ENCODE peak calls at places on chromosomes 7 and 10, in eight cellular contexts. W is PC-3, Z is GM23338, G is Panc1, I is lower lobe of right lung, A is Caco-2, V is fibroblast of mammary gland, S is RWPE1. L is an unnamed sample.

GRCh38 chr7:4758111-4758510 is 17.3 kb upstream of the AP5Z1 start:
- DNase-seq in S (no peak), Z (no peak), A (no peak), G (no peak), W (no peak), I (no peak), V (no peak), L (no peak)

GRCh38 chr7:82173400-82174021 is 270.1 kb downstream of the CACNA2D1 start:
- DNase-seq in I (no peak), A (no peak), S (no peak), Z (no peak), V (no peak), G (no peak), W (no peak), L (no peak)

GRCh38 chr7:142957723-142958122 is 4.4 kb downstream of the KEL start:
- DNase-seq in V (no peak), S (no peak), I (no peak), A (no peak), G (no peak), W (peak), Z (peak), L (no peak)

GRCh38 chr10:109018892-109019507 is 904.3 kb downstream of the XPNPEP1 start:
- DNase-seq in A (no peak), V (peak), Z (no peak), G (peak), W (peak), S (no peak), I (no peak), L (no peak)

GRCh38 chr7:22675917-22676343 is 51.1 kb upstream of the IL6 start:
- DNase-seq in A (no peak), I (no peak), G (no peak), W (no peak), Z (no peak), V (peak), S (no peak), L (no peak)

GRCh38 chr7:3495957-3496356 is 194.9 kb downstream of the SDK1 start:
- DNase-seq in G (no peak), V (no peak), I (no peak), A (no peak), Z (no peak), S (no peak), W (no peak), L (no peak)

GRCh38 chr7:925601-926000 is 28.9 kb downstream of the ADAP1 start:
- DNase-seq in S (no peak), V (no peak), A (no peak), I (peak), Z (no peak), W (no peak), G (no peak), L (no peak)

GRCh38 chr10:133129151-133129853 is 30.7 kb upstream of the KNDC1 start:
- DNase-seq in S (no peak), W (no peak), I (peak), G (no peak), Z (no peak), A (no peak), V (no peak), L (no peak)

GRCh38 chr7:24905996-24906770 is 73.8 kb downstream of the OSBPL3 start:
- DNase-seq in V (no peak), Z (no peak), W (peak), G (no peak), I (no peak), A (no peak), S (peak), L (no peak)

DNA sequence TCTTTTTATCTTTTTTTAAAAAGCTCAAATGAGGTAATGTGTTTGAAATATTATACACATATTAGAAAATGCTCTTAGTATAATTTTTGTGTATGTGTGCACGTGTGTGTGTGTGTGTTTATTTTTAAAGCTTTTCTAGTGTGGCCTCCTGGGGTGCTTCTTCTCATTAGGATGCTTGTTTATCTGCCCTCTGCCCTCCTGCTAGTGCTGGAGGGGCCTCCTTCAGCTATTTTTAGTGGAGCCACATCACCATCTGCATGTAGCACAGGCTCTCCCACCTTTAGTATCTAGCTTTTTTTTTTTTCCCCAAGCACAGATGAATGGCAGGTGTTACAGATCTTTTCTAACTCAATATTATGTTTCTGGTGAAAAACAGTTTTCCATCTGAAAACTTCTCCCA is 155.7 kb upstream of the TMEM229A start:
- DNase-seq in S (no peak), V (no peak), Z (no peak), W (no peak), A (no peak), G (no peak), I (no peak), L (no peak)
- TF ChIP-seq CTCF in S (no peak), V (no peak), Z (no peak), W (no peak), A (no peak), G (no peak), I (no peak), L (no peak)

DNA sequence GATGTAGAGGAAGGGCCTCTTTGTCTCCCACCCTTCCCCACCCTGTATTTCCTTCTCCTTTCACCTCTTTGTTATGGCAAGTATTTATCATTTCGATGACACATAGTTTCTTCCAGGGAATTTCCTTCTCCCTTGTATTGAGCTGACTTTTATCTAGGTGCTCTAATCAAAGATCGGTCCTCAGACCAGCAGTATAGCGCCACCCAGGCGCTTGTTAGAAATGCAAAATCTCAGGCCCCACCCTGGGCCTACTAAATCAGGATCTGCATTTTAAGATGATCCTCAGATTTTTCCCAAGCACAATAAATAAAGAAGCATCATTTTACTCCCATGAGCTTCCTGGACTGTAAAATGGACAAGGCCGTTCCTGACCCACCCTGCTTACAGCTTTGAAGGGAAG is 12.0 kb upstream of the GOT1 start:
- DNase-seq in V (no peak), W (no peak), G (no peak), Z (peak), A (no peak), I (no peak), S (no peak), L (no peak)
- TF ChIP-seq CTCF in V (no peak), W (no peak), G (peak), Z (peak), A (no peak), I (no peak), S (no peak), L (no peak)

GRCh38 chr7:101059620-101059942 is 25.7 kb upstream of the TRIM56 start:
- DNase-seq in W (no peak), G (no peak), A (no peak), Z (no peak), S (no peak), V (no peak), I (no peak), L (no peak)
- TF ChIP-seq CTCF in W (no peak), G (no peak), A (no peak), Z (no peak), S (peak), V (no peak), I (no peak), L (no peak)

GRCh38 chr7:46163245-46163644 is 242.2 kb upstream of the IGFBP3 start:
- DNase-seq in V (no peak), A (no peak), W (no peak), I (no peak), G (no peak), Z (no peak), S (no peak), L (no peak)

GRCh38 chr7:46162582-46162981 is 241.5 kb upstream of the IGFBP3 start:
- DNase-seq in W (no peak), A (no peak), G (no peak), S (no peak), I (no peak), Z (no peak), V (peak), L (no peak)

GRCh38 chr7:46157414-46157813 is 236.3 kb upstream of the IGFBP3 start:
- DNase-seq in S (no peak), A (no peak), I (no peak), Z (no peak), V (peak), W (no peak), G (no peak), L (no peak)

GRCh38 chr7:46157931-46158330 is 236.9 kb upstream of the IGFBP3 start:
- DNase-seq in S (no peak), A (no peak), I (no peak), G (no peak), V (no peak), W (no peak), Z (no peak), L (no peak)

GRCh38 chr7:46160861-46161260 is 239.8 kb upstream of the IGFBP3 start:
- DNase-seq in A (no peak), G (no peak), I (no peak), W (no peak), V (no peak), Z (no peak), S (peak), L (no peak)
- TF ChIP-seq CTCF in A (no peak), G (no peak), I (no peak), W (no peak), V (no peak), Z (no peak), S (no peak), L (no peak)